ENCODE peak calls at places on chromosomes 6 and 20, in six cellular contexts. K is activated B cell treated with CpG ODN at 0.5 μM for 24 hours, C is HFFc6, B is esophagus squamous epithelium, U is BE2C, Y is BJ. Z is an unnamed sample.

GRCh38 chr6:17714177-17714576 is 7.5 kb upstream of the NUP153 start:
- DNase-seq in Y (no peak), C (no peak), U (no peak), K (no peak), B (no peak), Z (no peak)

GRCh38 chr20:23869520-23869919 is 10.0 kb downstream of the CST5 start:
- DNase-seq in B (no peak), C (no peak), K (no peak), U (no peak), Y (no peak), Z (no peak)

GRCh38 chr6:34679552-34680255 is 16.9 kb downstream of the ILRUN start:
- DNase-seq in K (no peak), B (no peak), U (no peak), C (no peak), Y (no peak), Z (no peak)

GRCh38 chr6:89433637-89434499 is 916 bp downstream of the ANKRD6 start:
- DNase-seq in B (no peak), C (no peak), K (peak; percentile 39), Y (no peak), U (no peak), Z (no peak)

GRCh38 chr6:44171899-44172546 is 13.4 kb downstream of the CAPN11 start:
- DNase-seq in B (no peak), C (no peak), K (no peak), Y (no peak), U (no peak), Z (no peak)

GRCh38 chr6:90274481-90275030 is 22.1 kb downstream of the BACH2 start:
- DNase-seq in B (peak; percentile 27), Y (no peak), K (peak; percentile 43), C (no peak), U (no peak), Z (no peak)

GRCh38 chr6:32169211-32169610 is 4.8 kb downstream of the EGFL8 start:
- DNase-seq in C (no peak), B (no peak), K (no peak), U (no peak), Y (no peak), Z (no peak)

GRCh38 chr6:15994814-15995459 is 133.9 kb upstream of the MYLIP start:
- DNase-seq in U (peak; percentile 18), K (no peak), B (no peak), C (no peak), Y (no peak), Z (no peak)

GRCh38 chr6:164035912-164036485 is 621.5 kb downstream of the QKI start:
- DNase-seq in C (no peak), Y (no peak), K (no peak), B (no peak), U (no peak), Z (no peak)

GRCh38 chr6:89974776-89975175 is 80.5 kb downstream of the GJA10 start:
- DNase-seq in Y (no peak), U (no peak), K (no peak), B (no peak), C (no peak), Z (no peak)

GRCh38 chr20:22914291-22914690 is 120.8 kb upstream of the SSTR4 start:
- DNase-seq in U (no peak), B (no peak), C (no peak), K (no peak), Y (no peak), Z (no peak)

GRCh38 chr6:55969501-55969900 is 94.1 kb upstream of the BMP5 start:
- DNase-seq in U (no peak), B (no peak), Y (no peak), C (no peak), K (no peak), Z (no peak)

GRCh38 chr6:36873612-36874011 is 991 bp downstream of the PPIL1 start:
- DNase-seq in K (no peak), Y (no peak), C (no peak), U (no peak), B (no peak), Z (no peak)

GRCh38 chr6:4380881-4381281 is 245.5 kb upstream of the ECI2 start:
- DNase-seq in K (no peak), B (no peak), Y (no peak), C (no peak), U (no peak), Z (no peak)

GRCh38 chr6:42819803-42820508 is 38.1 kb downstream of the BICRAL start:
- DNase-seq in K (no peak), B (no peak), U (peak; percentile 9), C (no peak), Y (no peak), Z (no peak)

GRCh38 chr20:36544134-36545018 is 3.1 kb downstream of the MYL9 start:
- DNase-seq in C (peak; percentile 87), B (no peak), K (no peak), U (peak; percentile 35), Y (peak; percentile 22), Z (no peak)

GRCh38 chr20:50308513-50309279 is 118.1 kb downstream of the CEBPB start:
- DNase-seq in U (peak; percentile 89), B (peak; percentile 67), Y (peak; percentile 90), K (no peak), C (peak; percentile 95), Z (peak; percentile 99)

GRCh38 chr6:41966961-41967311 is 25.3 kb upstream of the CCND3 start:
- DNase-seq in Y (no peak), U (no peak), B (no peak), K (no peak), C (peak; percentile 62), Z (no peak)

GRCh38 chr6:163427498-163428254 is 13.2 kb downstream of the QKI start:
- DNase-seq in B (no peak), U (no peak), C (peak; percentile 72), K (no peak), Y (peak; percentile 42), Z (peak; percentile 43)

GRCh38 chr6:71291991-71292390 is 3.4 kb downstream of the OGFRL1 start:
- DNase-seq in U (no peak), K (no peak), Y (no peak), B (no peak), C (no peak), Z (no peak)

GRCh38 chr6:148379481-148379880 is 36.8 kb downstream of the SASH1 start:
- DNase-seq in Y (no peak), U (no peak), B (no peak), C (no peak), K (no peak), Z (no peak)

GRCh38 chr6:20454201-20454824 is 52.6 kb downstream of the E2F3 start:
- DNase-seq in Y (no peak), B (no peak), C (no peak), U (no peak), K (no peak), Z (no peak)

GRCh38 chr6:132813173-132813856 is 1.1 kb upstream of the RPS12 start:
- DNase-seq in Y (no peak), K (peak; percentile 33), C (no peak), U (no peak), B (no peak), Z (no peak)
- TF ChIP-seq CTCF in Y (no peak), K (no peak), C (no peak), U (no peak), B (no peak), Z (no peak)

GRCh38 chr6:130675072-130675471 is 152.1 kb upstream of the SMLR1 start:
- DNase-seq in B (no peak), C (peak; percentile 48), U (no peak), K (no peak), Y (no peak), Z (no peak)

GRCh38 chr6:130676773-130677144 is 150.4 kb upstream of the SMLR1 start:
- DNase-seq in U (no peak), B (no peak), Y (no peak), K (no peak), C (no peak), Z (no peak)

GRCh38 chr6:130677766-130678165 is 149.4 kb upstream of the SMLR1 start:
- DNase-seq in Y (no peak), C (no peak), B (no peak), U (no peak), K (no peak), Z (no peak)

GRCh38 chr6:130677312-130677711 is 149.9 kb upstream of the SMLR1 start:
- DNase-seq in B (no peak), Y (no peak), C (no peak), U (no peak), K (no peak), Z (no peak)

DNA sequence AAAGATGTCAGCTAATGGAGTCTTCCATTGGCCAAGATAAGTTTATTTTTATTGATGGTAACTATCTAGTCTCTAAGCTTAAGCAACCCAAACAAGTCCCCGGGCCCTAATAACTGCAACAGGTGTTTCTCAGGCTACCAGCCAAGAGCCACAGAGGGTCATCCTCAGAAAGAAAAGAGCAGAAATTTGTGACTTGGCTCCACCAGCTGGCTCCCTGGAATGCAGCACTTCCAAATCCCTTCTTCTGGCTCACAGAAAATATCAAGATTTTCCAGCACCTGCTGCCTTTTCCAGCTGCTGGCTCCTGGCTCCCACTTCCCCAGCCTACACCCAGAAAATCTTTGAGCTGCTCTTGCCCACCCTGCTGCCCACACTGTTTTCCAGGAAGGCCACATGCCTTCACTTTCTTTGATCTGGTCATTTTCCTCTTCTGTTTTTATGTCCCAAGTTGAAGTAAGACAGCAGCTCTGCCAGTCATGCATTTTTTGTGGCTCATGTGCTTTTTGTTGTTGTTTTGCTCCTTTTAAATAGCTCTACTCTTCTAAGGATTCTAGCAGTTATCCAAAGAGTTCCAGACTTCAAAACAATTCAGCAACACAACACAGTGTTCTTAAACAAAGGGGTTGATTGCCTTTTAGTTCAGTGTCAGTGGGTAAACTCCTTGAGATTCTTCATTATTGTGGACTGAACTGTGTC is 151.0 kb upstream of the SMLR1 start:
- DNase-seq in K (no peak), Y (no peak), C (peak; percentile 31), U (no peak), B (no peak), Z (no peak)
- TF ChIP-seq CTCF in K (no peak), Y (no peak), C (no peak), U (no peak), B (no peak), Z (no peak)

DNA sequence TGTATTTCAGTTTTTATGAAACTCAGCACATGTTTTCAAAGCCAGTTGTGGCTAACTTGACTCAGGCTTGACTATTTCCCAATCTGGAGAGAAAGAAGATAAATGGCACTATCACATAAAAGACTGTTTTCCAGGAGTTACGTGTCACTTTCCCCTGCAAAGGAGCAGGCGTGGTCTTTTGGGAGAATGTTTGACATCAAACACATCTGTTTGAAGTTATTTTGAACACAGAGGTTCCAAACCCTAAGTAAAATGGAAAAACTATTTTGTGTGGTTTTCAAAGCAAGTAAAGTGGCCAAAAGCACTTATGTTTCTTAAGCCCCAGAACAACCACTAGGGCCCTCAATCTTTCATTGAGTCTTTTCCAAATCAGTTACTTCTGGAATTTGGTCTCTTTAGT is 89.7 kb downstream of the FOXF2 start:
- DNase-seq in K (no peak), U (no peak), B (no peak), C (peak; percentile 74), Y (peak; percentile 93), Z (peak; percentile 91)
- TF ChIP-seq CTCF in K (no peak), U (no peak), B (no peak), C (peak; percentile 57), Y (peak; percentile 55), Z (peak; percentile 39)

DNA sequence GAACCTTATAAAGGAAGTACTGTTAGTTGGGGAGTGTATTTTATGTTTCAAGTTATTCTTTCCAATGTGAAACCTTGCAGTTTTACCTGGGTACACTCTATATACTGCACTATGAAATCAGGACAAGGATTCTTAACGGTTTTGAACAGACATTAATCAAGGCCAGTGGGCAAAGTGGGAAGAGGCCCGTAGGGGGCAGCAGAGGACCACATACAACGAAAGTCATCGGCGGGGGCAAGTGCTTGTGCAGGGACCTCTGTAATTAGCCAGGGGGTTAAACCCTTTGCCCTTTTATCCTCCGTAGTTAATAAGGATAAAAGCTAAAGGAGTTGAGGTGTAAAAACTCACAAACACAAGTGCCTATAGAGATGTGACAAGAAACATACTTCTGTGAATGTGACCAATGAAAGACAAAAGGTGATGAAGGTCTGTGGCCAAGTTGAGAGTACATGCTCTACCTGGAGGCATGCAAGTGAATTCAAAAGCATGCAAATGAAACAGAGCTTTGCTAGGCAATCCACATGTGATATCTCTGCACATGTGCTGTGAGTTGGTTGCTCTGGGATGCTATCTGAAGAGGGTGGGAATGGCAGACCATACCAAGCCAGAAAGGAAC is 392.7 kb upstream of the MAN1A1 start:
- DNase-seq in K (peak; percentile 44), Y (no peak), B (no peak), U (peak; percentile 77), C (no peak), Z (no peak)
- TF ChIP-seq CTCF in K (peak; percentile 61), Y (peak; percentile 75), B (peak; percentile 81), U (peak; percentile 94), C (peak; percentile 71), Z (peak; percentile 78)